ENCODE peak calls at places on chromosomes 12 and 14, in seven cellular contexts. P is mesendoderm, E is neuronal stem cell, H is mesenchymal stem cell, B is H9, J is IMR-90, G is H1. R is an unnamed sample. For H3K4me1, the result is how much of the 10 kb centered on the place peaks cover.

GRCh38 chr14:69529563-69529962 is 45.0 kb downstream of the PLEKHD1 start:
- DNase-seq in P (no peak), E (no peak), H (no peak), B (no peak), J (no peak), G (no peak), R (no peak)

GRCh38 chr14:98692832-98693231 is 579.2 kb downstream of the BCL11B start:
- DNase-seq in P (no peak), E (no peak), H (no peak), B (no peak), J (no peak), G (no peak), R (no peak)

GRCh38 chr14:75234173-75234855 is 44.3 kb upstream of the FOS start:
- DNase-seq in P (no peak), E (no peak), H (peak), B (no peak), J (peak), G (no peak), R (no peak)

GRCh38 chr14:61934385-61934784 is 172.2 kb downstream of the SNAPC1 start:
- DNase-seq in P (no peak), E (no peak), H (no peak), B (no peak), J (peak), G (no peak), R (no peak)

GRCh38 chr12:71760471-71760870 is 5.8 kb downstream of the RAB21 start:
- DNase-seq in P (no peak), E (no peak), H (no peak), B (no peak), J (no peak), G (no peak), R (no peak)

GRCh38 chr12:29242921-29243431 is 93.9 kb downstream of the FAR2 start:
- DNase-seq in P (peak), E (no peak), H (peak), B (no peak), J (no peak), G (no peak), R (no peak)

GRCh38 chr12:48237048-48237630 is 34.0 kb upstream of the OR10AD1 start:
- DNase-seq in P (peak), E (no peak), H (no peak), B (no peak), J (no peak), G (no peak), R (no peak)

GRCh38 chr14:59490756-59491155 is 6.4 kb downstream of the JKAMP start:
- DNase-seq in P (no peak), E (no peak), H (no peak), B (no peak), J (no peak), G (no peak), R (no peak)

GRCh38 chr12:106131671-106132070 is 7.1 kb downstream of the NUAK1 start:
- DNase-seq in P (no peak), E (no peak), H (peak), B (peak), J (peak), G (no peak), R (no peak)

GRCh38 chr12:2163172-2163927 is 110.6 kb downstream of the CACNA1C start:
- DNase-seq in P (no peak), E (no peak), H (peak), B (no peak), J (peak), G (no peak), R (no peak)

GRCh38 chr12:4908694-4909396 is 860 bp upstream of the KCNA1 start:
- DNase-seq in P (peak), E (peak), H (no peak), B (peak), J (no peak), G (peak), R (no peak)

GRCh38 chr14:104086210-104086660 is 735 bp downstream of the ASPG start:
- DNase-seq in P (no peak), E (no peak), H (no peak), B (peak), J (no peak), G (no peak), R (no peak)

GRCh38 chr12:57844725-57845477 is 1.6 kb downstream of the CTDSP2 start:
- DNase-seq in P (peak), E (no peak), H (peak), B (peak), J (peak), G (no peak), R (peak)

GRCh38 chr14:47040490-47040889 is 388.9 kb upstream of the RPL10L start:
- DNase-seq in P (peak), E (peak), H (peak), B (peak), J (no peak), G (no peak), R (no peak)

DNA sequence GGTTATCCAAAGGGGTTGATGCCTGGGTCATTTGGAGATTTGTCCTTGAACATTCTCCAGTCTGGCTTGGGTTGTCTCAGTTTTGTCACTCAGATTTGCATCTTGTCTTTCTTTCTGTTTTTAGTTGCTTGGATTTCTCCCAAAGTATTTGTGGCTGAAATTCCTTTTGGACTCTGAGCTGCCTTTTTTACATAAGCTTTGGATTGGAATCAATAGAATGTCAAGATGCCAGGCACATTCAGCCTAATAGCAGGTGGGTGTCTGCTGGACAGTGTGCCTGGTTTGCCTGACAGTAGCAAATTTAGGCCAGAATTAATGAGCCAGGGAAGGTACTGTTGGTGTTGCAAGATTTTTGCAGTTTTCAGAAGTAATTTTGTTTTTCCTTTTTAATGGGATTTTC is 50.0 kb downstream of the FLRT2 start:
- DNase-seq in P (no peak), E (no peak), H (no peak), B (no peak), J (no peak), G (no peak), R (no peak)
- H3K4me1 ChIP-seq in P (under half), E (under half), H (under half), B (under half), J (under half), G (under half), R (under half)

GRCh38 chr14:23168246-23168645 is 15.2 kb downstream of the SLC7A8 start:
- DNase-seq in P (no peak), E (no peak), H (no peak), B (no peak), J (no peak), G (no peak), R (no peak)
- H2AK5ac ChIP-seq in P (no peak), E (no peak), H (no peak), B (no peak), J (no peak), G (no peak), R (no peak)

GRCh38 chr12:45276154-45276553 is 60.3 kb downstream of the ANO6 start:
- DNase-seq in P (no peak), E (no peak), H (no peak), B (no peak), J (no peak), G (no peak), R (peak)
- H3K4me1 ChIP-seq in P (under half), E (under half), H (under half), B (under half), J (under half), G (under half), R (under half)

DNA sequence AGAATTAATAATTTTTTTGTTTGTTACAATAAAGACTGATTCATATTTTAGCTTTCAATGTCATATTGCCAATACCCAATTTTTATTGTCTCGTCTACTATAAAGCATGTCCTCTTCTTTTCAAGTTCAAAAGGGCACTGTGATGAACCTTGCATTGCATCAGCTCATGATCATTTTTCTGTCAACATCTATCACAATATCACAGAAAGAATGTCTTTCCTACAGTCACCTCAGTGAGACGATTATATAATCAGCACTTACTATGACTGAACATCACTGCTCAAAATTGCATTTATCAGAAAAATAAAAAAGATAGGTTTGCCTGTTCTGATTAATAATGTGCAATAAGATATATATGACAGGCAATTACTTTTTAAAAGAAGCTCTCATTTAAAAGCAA is 228.8 kb upstream of the LRFN5 start:
- DNase-seq in P (no peak), E (no peak), H (no peak), B (no peak), J (no peak), G (no peak), R (no peak)
- H2AK5ac ChIP-seq in P (no peak), E (no peak), H (no peak), B (no peak), J (no peak), G (no peak), R (no peak)

GRCh38 chr14:91357731-91358319 is 59.8 kb downstream of the CCDC88C start:
- DNase-seq in P (no peak), E (no peak), H (no peak), B (no peak), J (no peak), G (no peak), R (no peak)

GRCh38 chr14:91357272-91357671 is 60.3 kb downstream of the CCDC88C start:
- DNase-seq in P (no peak), E (no peak), H (no peak), B (no peak), J (no peak), G (no peak), R (no peak)

GRCh38 chr14:91360490-91361235 is 57.0 kb downstream of the CCDC88C start:
- DNase-seq in P (no peak), E (no peak), H (no peak), B (no peak), J (no peak), G (no peak), R (no peak)

GRCh38 chr14:91356218-91356763 is 61.3 kb downstream of the CCDC88C start:
- DNase-seq in P (no peak), E (no peak), H (no peak), B (no peak), J (no peak), G (no peak), R (no peak)

DNA sequence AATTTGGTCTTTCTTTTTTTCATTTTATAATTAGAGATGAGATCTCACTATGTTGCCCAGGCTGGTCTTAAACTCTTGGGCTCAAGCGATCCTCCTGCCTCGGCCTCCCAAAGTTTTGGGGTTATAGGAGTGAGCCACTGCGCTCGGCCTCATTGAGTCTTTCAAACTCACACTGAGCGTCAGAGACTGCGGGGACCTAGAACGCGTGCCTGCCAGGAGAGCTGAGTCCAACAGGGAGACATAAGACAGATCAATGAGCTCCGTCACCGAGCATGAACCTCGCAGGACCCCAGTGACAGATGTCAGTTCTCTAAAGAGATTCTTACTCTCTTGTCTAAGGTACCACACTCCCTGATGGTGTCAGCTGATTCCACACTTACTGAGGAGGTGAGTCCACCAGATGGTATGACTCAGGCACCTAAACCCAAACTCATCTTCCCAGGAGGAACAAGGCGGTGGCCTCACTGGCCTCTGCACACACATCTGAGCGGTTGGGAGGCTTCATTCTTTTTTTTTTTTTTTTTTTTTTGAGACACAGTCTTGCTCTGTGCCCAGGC is 58.9 kb downstream of the CCDC88C start:
- DNase-seq in P (no peak), E (no peak), H (no peak), B (no peak), J (no peak), G (no peak), R (no peak)
- H3K4me1 ChIP-seq in P (under half), E (under half), H (under half), B (under half), J (under half), G (under half), R (under half)

GRCh38 chr12:113010701-113011100 is 32.4 kb downstream of the OAS2 start:
- DNase-seq in P (no peak), E (no peak), H (no peak), B (no peak), J (no peak), G (no peak), R (no peak)
- H2AK5ac ChIP-seq in P (no peak), E (no peak), H (no peak), B (no peak), J (no peak), G (no peak), R (no peak)

DNA sequence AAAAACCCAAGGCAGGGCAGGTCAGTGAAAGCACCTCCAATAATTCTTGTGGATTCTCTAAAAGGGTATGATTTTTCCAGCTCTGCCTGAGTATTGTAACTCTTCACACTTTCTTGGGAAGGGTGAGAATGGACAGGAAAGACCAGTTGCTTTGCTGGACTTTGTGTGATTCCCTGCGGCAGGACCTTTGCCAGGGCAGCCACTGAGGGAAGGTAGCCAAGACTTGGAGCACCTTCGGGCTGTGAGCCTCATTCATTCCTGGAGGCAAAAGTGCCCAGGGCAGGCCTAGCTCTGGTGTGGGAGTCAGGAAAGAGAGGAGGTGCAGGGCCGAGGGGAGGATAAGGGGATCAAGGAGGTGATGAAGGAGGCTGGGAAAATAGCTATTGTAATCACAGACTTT is 80.2 kb downstream of the VCPKMT start:
- DNase-seq in P (no peak), E (no peak), H (no peak), B (no peak), J (no peak), G (no peak), R (no peak)
- H3K4me1 ChIP-seq in P (under half), E (under half), H (under half), B (under half), J (under half), G (under half), R (under half)